ENCODE peak calls at places on chromosomes 3 and 15, in five cellular contexts. Q, M, J, G and V are unnamed samples.

GRCh38 chr3:193620650-193621049 is 27.6 kb downstream of the OPA1 start:
- DNase-seq in Q (no peak), M (no peak), J (no peak), G (no peak), V (no peak)

GRCh38 chr3:184636774-184637316 is 75.0 kb downstream of the MAGEF1 start:
- DNase-seq in Q (peak), M (peak), J (no peak), G (peak), V (peak)

GRCh38 chr3:126356373-126357298 is 572 bp downstream of the KLF15 start:
- DNase-seq in Q (peak), M (no peak), J (no peak), G (peak), V (peak)

GRCh38 chr3:13494463-13495350 is 14.6 kb downstream of the HDAC11 start:
- DNase-seq in Q (no peak), M (no peak), J (no peak), G (peak), V (peak)

GRCh38 chr3:125916376-125916978 is 52.5 kb upstream of the ROPN1B start:
- DNase-seq in Q (no peak), M (peak), J (no peak), G (no peak), V (no peak)

GRCh38 chr3:118478706-118479276 is 555.9 kb downstream of the IGSF11 start:
- DNase-seq in Q (no peak), M (no peak), J (no peak), G (no peak), V (no peak)

GRCh38 chr15:37032091-37032775 is 68.1 kb downstream of the MEIS2 start:
- DNase-seq in Q (no peak), M (no peak), J (no peak), G (no peak), V (no peak)

GRCh38 chr3:126782554-126782953 is 78.5 kb downstream of the CHCHD6 start:
- DNase-seq in Q (no peak), M (peak), J (peak), G (no peak), V (no peak)

GRCh38 chr15:34284937-34285336 is 52.6 kb downstream of the SLC12A6 start:
- DNase-seq in Q (no peak), M (no peak), J (no peak), G (no peak), V (no peak)

GRCh38 chr3:101310580-101311375 is 9.6 kb downstream of the IMPG2 start:
- DNase-seq in Q (no peak), M (peak), J (no peak), G (no peak), V (no peak)

GRCh38 chr15:36356978-36357582 is 222.3 kb upstream of the CDIN1 start:
- DNase-seq in Q (no peak), M (peak), J (no peak), G (no peak), V (no peak)

GRCh38 chr15:44298878-44299277 is 10.4 kb downstream of the GOLM2 start:
- DNase-seq in Q (no peak), M (no peak), J (no peak), G (no peak), V (no peak)

GRCh38 chr3:135082706-135083105 is 287.6 kb downstream of the EPHB1 start:
- DNase-seq in Q (no peak), M (no peak), J (no peak), G (no peak), V (no peak)

GRCh38 chr15:37038036-37038715 is 62.2 kb downstream of the MEIS2 start:
- DNase-seq in Q (no peak), M (no peak), J (no peak), G (no peak), V (no peak)

GRCh38 chr15:44194397-44195150 is 497 bp downstream of the FRMD5 start:
- DNase-seq in Q (peak), M (peak), J (peak), G (no peak), V (no peak)

GRCh38 chr3:47019201-47019600 is 39.7 kb downstream of the NBEAL2 start:
- DNase-seq in Q (no peak), M (no peak), J (no peak), G (no peak), V (no peak)

GRCh38 chr3:177190701-177191100 is 6.6 kb downstream of the TBL1XR1 start:
- DNase-seq in Q (no peak), M (no peak), J (no peak), G (no peak), V (no peak)

GRCh38 chr3:176799675-176800074 is 397.6 kb downstream of the TBL1XR1 start:
- DNase-seq in Q (no peak), M (no peak), J (no peak), G (no peak), V (no peak)

GRCh38 chr3:61008168-61008737 is 243.0 kb downstream of the FHIT start:
- DNase-seq in Q (no peak), M (no peak), J (no peak), G (no peak), V (no peak)

GRCh38 chr15:81526029-81526428 is 152.0 kb upstream of the TMC3 start:
- DNase-seq in Q (no peak), M (no peak), J (no peak), G (no peak), V (no peak)

GRCh38 chr15:66170042-66170441 is 83.5 kb downstream of the MEGF11 start:
- DNase-seq in Q (no peak), M (no peak), J (no peak), G (no peak), V (no peak)

GRCh38 chr3:126554560-126555525 is 3.9 kb downstream of the C3orf22 start:
- DNase-seq in Q (no peak), M (no peak), J (no peak), G (peak), V (no peak)

GRCh38 chr3:88807471-88808090 is 299.8 kb upstream of the EPHA3 start:
- DNase-seq in Q (no peak), M (peak), J (no peak), G (no peak), V (no peak)

GRCh38 chr3:144502398-144502797 is 530.8 kb downstream of the DIPK2A start:
- DNase-seq in Q (no peak), M (no peak), J (no peak), G (no peak), V (no peak)

GRCh38 chr15:48641416-48641815 is 4.1 kb downstream of the FBN1 start:
- DNase-seq in Q (no peak), M (no peak), J (no peak), G (no peak), V (no peak)

GRCh38 chr3:127172670-127173515 is 20.0 kb upstream of the PRR23E start:
- DNase-seq in Q (no peak), M (peak), J (no peak), G (no peak), V (no peak)

GRCh38 chr3:113038326-113038725 is 47.5 kb downstream of the GTPBP8 start:
- DNase-seq in Q (no peak), M (no peak), J (no peak), G (no peak), V (no peak)

GRCh38 chr3:13638927-13639326 is 90.0 kb downstream of the FBLN2 start:
- DNase-seq in Q (no peak), M (no peak), J (no peak), G (no peak), V (no peak)

GRCh38 chr3:48927928-48928327 is 9.3 kb downstream of the ARIH2 start:
- DNase-seq in Q (no peak), M (no peak), J (no peak), G (no peak), V (no peak)

GRCh38 chr3:187616307-187616939 is 53.8 kb downstream of the SST start:
- DNase-seq in Q (peak), M (peak), J (peak), G (peak), V (peak)

GRCh38 chr3:45480218-45480617 is 91.8 kb downstream of the LARS2 start:
- DNase-seq in Q (no peak), M (no peak), J (no peak), G (no peak), V (no peak)

GRCh38 chr3:74529145-74529544 is 85.3 kb downstream of the CNTN3 start:
- DNase-seq in Q (no peak), M (no peak), J (no peak), G (no peak), V (no peak)

GRCh38 chr15:50065264-50065663 is 53.8 kb downstream of the ATP8B4 start:
- DNase-seq in Q (no peak), M (no peak), J (no peak), G (no peak), V (peak)
- H3K4me3 ChIP-seq in Q (no peak), M (no peak), J (no peak), G (no peak), V (no peak)

GRCh38 chr15:84653584-84653909 is 536 bp downstream of the WDR73 start:
- DNase-seq in Q (no peak), M (no peak), J (no peak), G (no peak), V (no peak)
- H3K4me3 ChIP-seq in Q (peak), M (peak), J (peak), G (peak), V (peak)

GRCh38 chr3:11569156-11569741 is 74.5 kb downstream of the VGLL4 start:
- DNase-seq in Q (no peak), M (no peak), J (no peak), G (no peak), V (no peak)
- H3K4me3 ChIP-seq in Q (no peak), M (no peak), J (no peak), G (peak), V (no peak)

DNA sequence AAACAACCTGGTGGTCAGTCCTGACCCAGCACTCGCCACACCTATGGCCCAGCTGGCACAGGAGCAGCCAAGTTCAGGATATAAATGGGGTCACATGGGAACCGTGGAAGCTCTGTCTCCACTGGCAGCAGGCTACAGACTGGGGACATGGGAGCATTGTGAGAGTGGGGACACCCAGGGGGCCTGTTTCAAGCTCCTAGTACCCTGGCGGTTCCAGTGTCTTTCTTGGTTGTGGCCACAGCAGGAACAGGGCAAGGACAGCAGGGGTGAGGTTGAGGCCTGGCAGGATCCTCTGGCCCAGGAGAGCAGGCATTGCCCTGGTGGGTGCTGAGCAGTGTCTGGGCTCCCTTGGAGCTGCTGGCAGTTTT is 1.9 kb downstream of the CSK start:
- DNase-seq in Q (no peak), M (no peak), J (peak), G (no peak), V (peak)
- H3K4me3 ChIP-seq in Q (peak), M (peak), J (peak), G (peak), V (peak)

GRCh38 chr3:7503431-7503830 is 642.5 kb downstream of the GRM7 start:
- DNase-seq in Q (no peak), M (no peak), J (no peak), G (no peak), V (no peak)
- H3K4me3 ChIP-seq in Q (no peak), M (no peak), J (no peak), G (no peak), V (no peak)

DNA sequence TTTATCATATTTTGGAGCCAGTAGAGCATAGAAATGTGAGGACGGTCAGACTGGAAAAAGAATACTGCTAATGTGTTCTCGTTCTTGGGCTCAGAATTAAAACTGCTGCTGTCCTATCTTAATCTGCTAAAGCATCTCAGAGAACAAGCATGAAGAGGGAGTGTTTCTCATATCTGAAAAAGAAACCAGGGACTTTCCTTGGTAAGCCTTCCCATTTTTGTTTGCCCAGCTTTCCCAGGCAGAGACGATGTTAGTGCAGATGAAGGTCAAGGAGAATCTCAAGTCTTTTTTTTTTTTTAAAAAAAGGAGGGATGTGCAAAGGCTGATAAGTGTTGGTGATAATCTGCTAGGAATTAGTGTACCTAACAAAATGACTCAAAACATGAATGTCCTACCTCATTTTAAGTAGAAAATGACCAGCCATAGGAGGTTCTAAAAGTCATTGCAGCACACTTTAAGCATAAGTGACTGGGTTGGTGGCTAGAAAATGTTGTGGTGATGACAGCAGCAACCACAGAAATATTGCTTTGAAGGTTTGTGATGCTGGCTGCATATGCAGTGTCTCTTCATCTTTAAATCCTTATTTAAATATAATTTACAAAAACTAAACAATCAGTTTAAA is 55.1 kb downstream of the CMSS1 start:
- DNase-seq in Q (no peak), M (no peak), J (no peak), G (no peak), V (no peak)
- H3K4me3 ChIP-seq in Q (no peak), M (peak), J (no peak), G (peak), V (no peak)

DNA sequence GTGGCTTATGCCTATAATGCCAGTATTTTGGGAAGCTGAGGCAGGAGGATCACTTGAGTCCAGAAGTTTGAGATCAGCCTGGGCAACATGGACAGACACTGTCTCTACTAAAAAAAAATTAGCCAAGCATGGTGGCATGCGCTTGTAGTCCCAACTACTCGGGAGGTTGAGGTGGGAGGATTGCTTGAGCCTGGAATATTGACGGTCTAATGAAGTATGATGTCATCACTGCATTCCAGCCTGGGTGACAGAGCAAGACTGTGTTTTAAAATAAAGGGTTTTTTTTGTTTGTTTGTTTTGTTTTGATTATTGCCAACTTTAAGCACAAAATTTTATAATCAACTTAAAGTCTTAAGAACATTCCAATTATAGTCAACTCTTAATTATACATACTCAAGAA is 6.8 kb downstream of the PLSCR1 start:
- DNase-seq in Q (no peak), M (no peak), J (no peak), G (no peak), V (no peak)
- H3K4me3 ChIP-seq in Q (no peak), M (no peak), J (no peak), G (no peak), V (no peak)